ENCODE peak calls at places on chromosomes 3 and 15, in eight cellular contexts. Y is transverse colon, D is spleen, H is psoas muscle, P is AG04450, C is uterus, U is Panc1, V is heart left ventricle. M is an unnamed sample.

GRCh38 chr3:159721324-159721723 is 267.3 kb upstream of the IL12A start:
- DNase-seq in V (no peak), C (no peak), D (no peak), U (no peak), P (no peak), Y (no peak), H (no peak), M (no peak)

GRCh38 chr3:179015551-179016020 is 56.0 kb downstream of the ZMAT3 start:
- DNase-seq in C (peak), Y (peak), V (no peak), D (no peak), U (peak), H (no peak), P (peak), M (peak)

GRCh38 chr3:77038928-77039605 is 832 bp upstream of the ROBO2 start:
- DNase-seq in V (no peak), H (no peak), C (no peak), Y (no peak), P (no peak), D (no peak), U (no peak), M (no peak)

GRCh38 chr3:138578961-138579574 is 15.0 kb downstream of the CEP70 start:
- DNase-seq in U (no peak), P (no peak), V (no peak), H (no peak), C (no peak), D (no peak), Y (no peak), M (no peak)

GRCh38 chr15:40968290-40969085 is 15.2 kb downstream of the CHAC1 start:
- DNase-seq in Y (no peak), V (no peak), C (no peak), P (no peak), U (no peak), H (no peak), D (no peak), M (no peak)

GRCh38 chr15:99431661-99432091 is 134.1 kb upstream of the MEF2A start:
- DNase-seq in V (peak), U (no peak), D (peak), Y (peak), H (peak), P (no peak), C (peak), M (no peak)

GRCh38 chr15:75753145-75753544 is 40.5 kb upstream of the CSPG4 start:
- DNase-seq in C (no peak), D (no peak), V (no peak), U (no peak), H (no peak), P (no peak), Y (no peak), M (no peak)

GRCh38 chr3:102034639-102035038 is 185.3 kb downstream of the NFKBIZ start:
- DNase-seq in C (no peak), Y (no peak), P (no peak), V (no peak), H (no peak), U (no peak), D (no peak), M (no peak)

GRCh38 chr15:78880242-78880533 is 7.5 kb downstream of the MORF4L1 start:
- DNase-seq in V (no peak), Y (no peak), P (no peak), H (no peak), U (no peak), D (no peak), C (no peak), M (no peak)

GRCh38 chr3:22263042-22263441 is 512.0 kb upstream of the ZNF385D start:
- DNase-seq in U (no peak), H (no peak), C (no peak), V (no peak), P (no peak), D (no peak), Y (no peak), M (no peak)

GRCh38 chr3:17730318-17730967 is 12.0 kb downstream of the TBC1D5 start:
- DNase-seq in U (no peak), V (no peak), C (no peak), P (peak), D (no peak), Y (peak), H (no peak), M (no peak)

GRCh38 chr15:100944237-100944875 is 25.2 kb downstream of the LRRK1 start:
- DNase-seq in C (no peak), P (no peak), Y (no peak), V (no peak), U (no peak), D (no peak), H (no peak), M (no peak)

GRCh38 chr3:61094608-61095007 is 156.6 kb downstream of the FHIT start:
- DNase-seq in C (no peak), H (no peak), D (no peak), P (no peak), U (no peak), V (no peak), Y (no peak), M (no peak)

GRCh38 chr3:177932346-177932745 is 603.9 kb upstream of the KCNMB2 start:
- DNase-seq in D (no peak), C (no peak), Y (no peak), U (no peak), P (no peak), H (no peak), V (no peak), M (no peak)

GRCh38 chr15:50485389-50485788 is 61.1 kb downstream of the USP50 start:
- DNase-seq in C (no peak), D (no peak), Y (no peak), V (no peak), U (no peak), H (no peak), P (no peak), M (no peak)

GRCh38 chr3:108820586-108820985 is 2.0 kb upstream of the TRAT1 start:
- DNase-seq in Y (no peak), D (no peak), C (no peak), V (no peak), H (no peak), U (no peak), P (no peak), M (no peak)

GRCh38 chr3:108818404-108818803 is 4.2 kb upstream of the TRAT1 start:
- DNase-seq in P (no peak), C (no peak), V (no peak), H (no peak), Y (peak), U (no peak), D (no peak), M (peak)

DNA sequence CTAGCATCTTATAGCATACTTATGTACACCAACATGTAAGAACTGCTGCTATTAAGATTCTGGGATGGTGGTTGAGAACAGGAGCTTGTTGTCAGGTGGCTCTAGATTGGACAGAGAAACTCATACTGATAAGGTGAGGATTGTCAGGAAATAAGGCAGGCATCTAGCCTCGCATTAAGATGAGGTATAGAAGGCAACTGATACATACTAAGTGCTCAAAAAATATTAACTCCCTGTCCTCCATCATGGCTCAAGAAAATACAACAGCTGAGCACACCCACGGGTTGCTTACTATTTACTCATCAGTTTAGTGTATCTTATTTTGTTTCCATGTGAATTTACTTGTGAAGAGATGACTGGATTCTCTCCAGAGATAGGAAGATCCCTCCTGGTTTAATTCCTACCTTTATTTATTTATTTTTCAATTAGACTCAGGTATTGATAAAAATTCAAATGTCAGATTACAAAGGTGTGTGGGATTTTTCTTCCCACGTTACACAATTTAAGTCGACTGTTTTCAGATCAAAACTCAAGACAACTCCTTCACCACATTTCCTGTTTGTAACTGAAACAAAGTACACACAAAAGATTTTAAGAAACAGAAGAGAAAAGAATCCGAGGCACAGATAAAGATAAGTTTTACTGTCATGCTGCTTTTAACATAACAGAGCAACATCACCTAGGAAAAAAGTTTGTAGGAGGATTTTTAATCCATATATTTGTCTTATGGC is at the start of gene TRAT1:
- DNase-seq in D (no peak), U (no peak), C (no peak), V (no peak), Y (no peak), H (no peak), P (no peak), M (no peak)
- H3K4me3 ChIP-seq in D (no peak), U (no peak), C (no peak), V (no peak), Y (no peak), H (no peak), P (no peak), M (no peak)

GRCh38 chr3:181872887-181873286 is 161.2 kb downstream of the SOX2 start:
- DNase-seq in C (no peak), U (no peak), Y (no peak), P (no peak), H (no peak), V (no peak), D (no peak), M (no peak)

GRCh38 chr3:181868576-181868975 is 156.9 kb downstream of the SOX2 start:
- DNase-seq in H (no peak), Y (no peak), V (no peak), U (no peak), D (no peak), P (no peak), C (no peak), M (no peak)
- TF ChIP-seq CTCF in H (no peak), Y (no peak), V (no peak), U (no peak), D (no peak), P (no peak), C (no peak), M (no peak)

DNA sequence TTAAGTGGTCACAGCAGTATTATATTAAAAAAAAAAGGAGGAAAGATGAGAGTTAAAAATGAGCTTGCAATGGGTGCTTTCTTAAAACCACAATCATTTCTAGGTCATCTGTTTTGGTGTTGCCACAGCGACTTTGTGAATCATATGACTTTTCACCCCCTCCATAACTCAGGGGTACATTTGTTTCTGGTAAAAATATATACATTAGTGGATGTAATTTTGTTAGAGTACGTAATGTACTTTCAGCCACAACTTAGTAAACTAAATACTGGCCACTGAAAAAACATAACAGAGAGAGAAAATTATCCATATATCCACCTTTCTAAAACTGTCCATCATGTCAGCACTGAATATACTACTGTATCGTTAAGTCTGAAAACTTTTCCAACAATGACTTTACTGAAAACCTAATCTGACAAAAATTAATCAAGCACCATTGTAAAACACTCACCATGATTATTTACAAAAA is 3.4 kb downstream of the ANKRD28 start:
- DNase-seq in D (no peak), V (no peak), H (no peak), P (peak), Y (no peak), C (no peak), U (no peak), M (no peak)
- H3K4me3 ChIP-seq in D (no peak), V (no peak), H (peak), P (peak), Y (peak), C (peak), U (peak), M (no peak)

GRCh38 chr15:66169023-66169422 is 84.5 kb downstream of the MEGF11 start:
- DNase-seq in V (no peak), H (no peak), U (no peak), Y (no peak), D (peak), P (no peak), C (no peak), M (no peak)

GRCh38 chr15:66167854-66168253 is 85.7 kb downstream of the MEGF11 start:
- DNase-seq in P (no peak), Y (no peak), C (no peak), H (no peak), V (no peak), D (no peak), U (no peak), M (no peak)

GRCh38 chr15:66170042-66170441 is 83.5 kb downstream of the MEGF11 start:
- DNase-seq in C (no peak), P (no peak), Y (no peak), D (peak), U (no peak), V (no peak), H (no peak), M (no peak)

GRCh38 chr15:66170716-66171115 is 82.8 kb downstream of the MEGF11 start:
- DNase-seq in D (peak), P (no peak), Y (no peak), U (no peak), H (no peak), V (no peak), C (no peak), M (no peak)

DNA sequence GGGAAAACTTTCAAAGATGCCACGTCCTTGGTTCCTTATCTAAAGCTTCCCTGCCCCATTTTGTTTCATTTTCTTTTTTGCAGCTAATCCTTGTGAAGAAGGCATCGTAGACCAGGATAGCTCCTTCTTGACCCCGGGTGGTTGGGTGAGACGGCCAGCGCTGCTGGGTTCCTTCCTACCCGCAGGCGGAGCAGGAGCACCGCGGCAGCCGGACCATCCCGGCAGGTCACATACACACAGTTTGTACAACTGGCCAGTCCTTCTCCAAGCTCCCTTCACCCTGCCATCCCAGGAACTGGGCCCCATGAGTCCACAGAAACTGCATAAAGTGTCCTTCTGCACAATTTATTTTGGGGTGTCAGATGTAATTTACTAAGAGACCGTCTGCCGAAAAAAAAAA is 83.9 kb downstream of the MEGF11 start:
- DNase-seq in Y (no peak), P (no peak), U (no peak), D (peak), V (no peak), H (no peak), C (no peak), M (no peak)
- TF ChIP-seq CTCF in Y (no peak), P (no peak), U (no peak), D (no peak), V (no peak), H (no peak), C (no peak), M (no peak)

DNA sequence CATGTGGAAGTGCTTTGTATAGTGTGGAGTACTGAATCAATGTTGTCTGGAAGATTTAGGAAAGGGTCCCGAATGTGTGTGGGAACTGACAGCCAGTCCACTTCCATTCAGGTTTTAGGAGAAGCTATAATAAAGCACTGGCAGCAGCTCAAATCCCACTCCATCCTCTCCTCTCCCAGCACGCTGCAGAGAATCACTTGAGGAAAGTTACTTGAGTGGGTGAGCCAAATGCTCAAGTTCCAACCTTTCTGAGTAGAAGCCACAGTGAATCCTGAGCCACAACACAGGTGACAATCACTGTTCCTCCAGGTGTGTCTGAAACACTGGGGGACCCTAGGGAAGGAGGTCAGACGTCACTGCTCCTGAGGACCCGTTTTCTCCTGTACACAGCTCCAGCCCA is 106.5 kb downstream of the TIGIT start:
- DNase-seq in U (no peak), V (no peak), H (no peak), C (no peak), P (no peak), D (no peak), Y (no peak), M (no peak)
- H3K4me3 ChIP-seq in U (no peak), V (no peak), H (peak), C (no peak), P (no peak), D (no peak), Y (no peak), M (no peak)

GRCh38 chr3:141412936-141413354 is 44.6 kb downstream of the ZBTB38 start:
- DNase-seq in D (no peak), C (peak), U (no peak), H (peak), V (peak), Y (peak), P (peak), M (no peak)

GRCh38 chr3:141410861-141411771 is 42.8 kb downstream of the ZBTB38 start:
- DNase-seq in D (no peak), C (no peak), U (no peak), P (no peak), H (no peak), V (no peak), Y (peak), M (no peak)

GRCh38 chr3:141412087-141412935 is 44.0 kb downstream of the ZBTB38 start:
- DNase-seq in C (peak), P (peak), U (no peak), Y (peak), V (no peak), H (peak), D (no peak), M (no peak)

GRCh38 chr3:141408596-141408995 is 40.3 kb downstream of the ZBTB38 start:
- DNase-seq in Y (no peak), V (no peak), P (no peak), U (no peak), H (no peak), D (no peak), C (no peak), M (no peak)

DNA sequence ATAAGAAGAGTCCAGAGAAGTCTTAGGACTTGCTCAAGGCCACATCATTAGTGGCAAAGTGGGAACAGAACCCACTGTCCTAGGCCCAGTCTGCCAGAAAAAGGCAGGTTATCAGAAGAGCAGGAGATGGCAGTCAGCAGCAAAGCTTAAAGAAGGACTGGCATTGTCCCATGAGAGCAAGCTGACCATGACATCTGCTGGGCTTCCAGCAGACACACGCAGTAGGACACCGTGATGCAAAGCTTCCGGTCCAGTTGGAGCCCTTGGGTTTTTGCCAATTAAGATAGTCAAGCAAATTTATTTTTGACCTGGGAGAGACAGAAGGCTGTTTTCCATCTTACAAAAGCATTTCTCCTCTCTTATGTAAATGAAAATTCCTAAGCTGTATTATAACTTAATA is 42.1 kb downstream of the ZBTB38 start:
- DNase-seq in D (no peak), U (no peak), P (no peak), H (peak), V (no peak), C (peak), Y (peak), M (no peak)
- TF ChIP-seq CTCF in D (no peak), U (peak), P (no peak), H (no peak), V (no peak), C (no peak), Y (no peak), M (no peak)

GRCh38 chr3:15292765-15293522 is 39.4 kb downstream of the SH3BP5 start:
- DNase-seq in H (peak), Y (peak), P (no peak), U (no peak), V (no peak), D (no peak), C (peak), M (no peak)
- H3K4me3 ChIP-seq in H (no peak), Y (no peak), P (no peak), U (no peak), V (no peak), D (no peak), C (no peak), M (no peak)

GRCh38 chr3:180324791-180325190 is 277.2 kb upstream of the TTC14 start:
- DNase-seq in U (no peak), Y (no peak), D (peak), C (no peak), V (no peak), P (no peak), H (no peak), M (no peak)

GRCh38 chr3:180320631-180321030 is 281.3 kb upstream of the TTC14 start:
- DNase-seq in Y (no peak), V (no peak), C (no peak), D (no peak), P (no peak), U (no peak), H (no peak), M (no peak)

GRCh38 chr3:180325533-180325932 is 276.4 kb upstream of the TTC14 start:
- DNase-seq in P (no peak), V (no peak), Y (no peak), U (no peak), C (no peak), D (no peak), H (no peak), M (no peak)

GRCh38 chr3:180321534-180321933 is 280.4 kb upstream of the TTC14 start:
- DNase-seq in Y (no peak), H (no peak), V (no peak), D (no peak), U (no peak), C (no peak), P (no peak), M (no peak)

DNA sequence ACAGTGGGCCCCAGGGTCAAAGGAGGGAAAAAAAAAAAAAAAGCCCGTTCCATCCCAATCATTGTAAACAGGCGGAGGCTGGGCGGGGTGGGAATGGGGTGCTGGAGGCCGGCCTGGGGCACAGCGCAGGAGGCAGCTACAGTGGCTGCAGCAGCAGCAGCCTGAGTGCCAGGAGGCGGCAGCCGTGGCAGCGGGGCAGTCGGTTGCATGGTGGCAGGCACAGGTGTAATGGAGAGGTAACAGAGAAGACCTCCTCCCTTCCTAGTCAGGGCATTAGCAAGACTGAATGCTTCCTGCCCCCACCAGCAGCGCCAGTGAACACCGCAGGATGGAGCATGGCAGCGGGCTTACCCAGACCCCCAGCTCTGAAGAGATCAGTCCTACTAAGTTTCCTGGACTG is 279.1 kb upstream of the TTC14 start:
- DNase-seq in H (no peak), P (no peak), C (no peak), V (no peak), Y (no peak), U (no peak), D (peak), M (no peak)
- TF ChIP-seq CTCF in H (no peak), P (no peak), C (no peak), V (no peak), Y (no peak), U (no peak), D (no peak), M (no peak)

GRCh38 chr3:126329927-126330725 is 27.1 kb downstream of the KLF15 start:
- DNase-seq in C (peak), V (peak), H (peak), P (no peak), Y (peak), U (no peak), D (no peak), M (no peak)
- H3K4me3 ChIP-seq in C (no peak), V (no peak), H (no peak), P (no peak), Y (no peak), U (no peak), D (no peak), M (no peak)

M was measured in GM12864.